ENCODE peak calls at places on chromosome 13, in six cellular contexts. Y, I, C, D, G and K are unnamed samples.

GRCh38 chr13:88066847-88067246 is 395.7 kb downstream of the SLITRK5 start:
- DNase-seq in Y (no peak), I (no peak), C (no peak), D (no peak), G (no peak), K (no peak)

GRCh38 chr13:102651892-102652291 is 43.0 kb downstream of the METTL21C start:
- DNase-seq in Y (peak), I (no peak), C (no peak), D (peak), G (no peak), K (no peak)

GRCh38 chr13:35988648-35989081 is 142.5 kb downstream of the DCLK1 start:
- DNase-seq in Y (no peak), I (no peak), C (no peak), D (no peak), G (no peak), K (no peak)

GRCh38 chr13:97000295-97000925 is 6.1 kb upstream of the OXGR1 start:
- DNase-seq in Y (peak), I (no peak), C (no peak), D (peak), G (no peak), K (no peak)

GRCh38 chr13:107266657-107267056 is 698.7 kb upstream of the ARGLU1 start:
- DNase-seq in Y (no peak), I (no peak), C (no peak), D (no peak), G (no peak), K (no peak)

GRCh38 chr13:20219585-20219984 is 12.5 kb downstream of the GJB6 start:
- DNase-seq in Y (no peak), I (no peak), C (no peak), D (no peak), G (no peak), K (no peak)

GRCh38 chr13:30255696-30256095 is 51.7 kb downstream of the KATNAL1 start:
- DNase-seq in Y (no peak), I (no peak), C (no peak), D (no peak), G (no peak), K (no peak)

GRCh38 chr13:32001392-32001768 is 30.2 kb upstream of the FRY start:
- DNase-seq in Y (peak), I (peak), C (no peak), D (peak), G (no peak), K (no peak)

GRCh38 chr13:90615767-90616166 is 731.7 kb upstream of the MIR17HG start:
- DNase-seq in Y (no peak), I (no peak), C (no peak), D (no peak), G (no peak), K (no peak)

GRCh38 chr13:109271061-109271460 is 515.3 kb downstream of the IRS2 start:
- DNase-seq in Y (no peak), I (no peak), C (no peak), D (no peak), G (no peak), K (no peak)